ENCODE peak calls at places on chromosomes 3 and 15, in nine cellular contexts. I is WTC11, K is A549, Y is mesothelial cell of epicardium, E is left ventricle myocardium inferior, W is MM.1S, A is mucosa of descending colon, L is upper lobe of right lung, N is ovary. R is an unnamed sample.
A peak's percentile ranks its signal among the peaks of the same experiment; 100 is the strongest.

GRCh38 chr15:78131295-78132021 is at the start of gene CIB2:
- DNase-seq in L (peak; percentile 86), N (peak; percentile 88), K (peak; percentile 71), Y (peak; percentile 77), W (peak; percentile 57), I (peak; percentile 82), E (peak; percentile 75), A (peak; percentile 82), R (no peak)

GRCh38 chr15:59594493-59594942 is 17.1 kb upstream of the GCNT3 start:
- DNase-seq in A (no peak), W (no peak), I (no peak), L (no peak), Y (no peak), N (no peak), K (peak; percentile 98), E (no peak), R (no peak)

GRCh38 chr15:101445562-101446526 is 43.7 kb downstream of the PCSK6 start:
- DNase-seq in A (no peak), Y (no peak), K (peak; percentile 22), L (no peak), W (no peak), E (peak; percentile 87), N (no peak), I (no peak), R (no peak)

GRCh38 chr3:161266731-161267150 is 45.6 kb downstream of the NMD3 start:
- DNase-seq in E (no peak), A (no peak), I (no peak), W (no peak), N (no peak), L (no peak), Y (no peak), K (peak; percentile 22), R (no peak)

GRCh38 chr3:64272271-64272670 is 47.0 kb upstream of the PRICKLE2 start:
- DNase-seq in W (no peak), A (no peak), L (no peak), K (no peak), N (no peak), Y (no peak), I (no peak), E (no peak), R (no peak)

GRCh38 chr3:27910456-27910855 is 188.3 kb upstream of the EOMES start:
- DNase-seq in K (no peak), W (no peak), E (no peak), A (no peak), N (no peak), L (no peak), Y (no peak), I (no peak), R (no peak)

GRCh38 chr3:5092018-5092417 is 30.1 kb upstream of the ARL8B start:
- DNase-seq in W (no peak), I (no peak), E (no peak), N (no peak), L (no peak), K (no peak), A (no peak), Y (no peak), R (no peak)

GRCh38 chr3:47780727-47781325 is 867 bp downstream of the SMARCC1 start:
- DNase-seq in A (no peak), N (no peak), E (no peak), L (no peak), W (no peak), I (no peak), Y (no peak), K (peak; percentile 31), R (no peak)

GRCh38 chr15:27272446-27272845 is 301.5 kb downstream of the GABRG3 start:
- DNase-seq in A (no peak), K (no peak), N (no peak), L (no peak), I (no peak), W (no peak), E (no peak), Y (no peak), R (no peak)

GRCh38 chr3:146161725-146162047 is 702 bp upstream of the PLOD2 start:
- DNase-seq in I (no peak), E (peak; percentile 33), W (no peak), L (no peak), Y (no peak), K (peak; percentile 46), N (peak; percentile 66), A (peak; percentile 45), R (no peak)

GRCh38 chr15:98657721-98658120 is 9.4 kb downstream of the IGF1R start:
- DNase-seq in N (no peak), I (no peak), K (no peak), A (no peak), Y (no peak), L (no peak), E (no peak), W (no peak), R (no peak)

GRCh38 chr3:58518304-58518789 is 18.6 kb downstream of the ACOX2 start:
- DNase-seq in L (no peak), I (no peak), E (no peak), N (no peak), Y (no peak), K (no peak), W (no peak), A (no peak), R (no peak)

GRCh38 chr15:65323071-65323511 is 18.6 kb downstream of the RNU5B-1 start:
- DNase-seq in N (peak; percentile 75), K (no peak), L (no peak), A (no peak), E (peak; percentile 77), Y (no peak), W (no peak), I (no peak), R (no peak)

GRCh38 chr3:112133606-112134334 is 722 bp upstream of the GCSAM start:
- DNase-seq in A (no peak), I (no peak), N (no peak), L (no peak), W (no peak), E (no peak), K (no peak), Y (no peak), R (no peak)

GRCh38 chr3:112136046-112136445 is 3.0 kb upstream of the GCSAM start:
- DNase-seq in I (no peak), W (no peak), E (no peak), Y (no peak), L (no peak), A (no peak), N (no peak), K (no peak), R (no peak)

GRCh38 chr3:112134335-112135124 is 1.5 kb upstream of the GCSAM start:
- DNase-seq in L (no peak), W (peak; percentile 63), A (no peak), I (no peak), N (no peak), E (no peak), K (no peak), Y (no peak), R (no peak)

GRCh38 chr3:112140584-112140983 is 7.5 kb upstream of the GCSAM start:
- DNase-seq in N (no peak), E (no peak), Y (no peak), K (no peak), W (no peak), I (no peak), A (no peak), L (no peak), R (no peak)

GRCh38 chr3:112136959-112137693 is 4.1 kb upstream of the GCSAM start:
- DNase-seq in N (no peak), W (peak; percentile 70), I (peak; percentile 36), L (no peak), A (no peak), K (peak; percentile 65), Y (no peak), E (no peak), R (no peak)
- TF ChIP-seq CTCF in N (no peak), W (peak; percentile 80), I (no peak), L (peak; percentile 46), A (peak; percentile 24), K (peak; percentile 71), Y (no peak), E (peak; percentile 64), R (peak; percentile 83)

DNA sequence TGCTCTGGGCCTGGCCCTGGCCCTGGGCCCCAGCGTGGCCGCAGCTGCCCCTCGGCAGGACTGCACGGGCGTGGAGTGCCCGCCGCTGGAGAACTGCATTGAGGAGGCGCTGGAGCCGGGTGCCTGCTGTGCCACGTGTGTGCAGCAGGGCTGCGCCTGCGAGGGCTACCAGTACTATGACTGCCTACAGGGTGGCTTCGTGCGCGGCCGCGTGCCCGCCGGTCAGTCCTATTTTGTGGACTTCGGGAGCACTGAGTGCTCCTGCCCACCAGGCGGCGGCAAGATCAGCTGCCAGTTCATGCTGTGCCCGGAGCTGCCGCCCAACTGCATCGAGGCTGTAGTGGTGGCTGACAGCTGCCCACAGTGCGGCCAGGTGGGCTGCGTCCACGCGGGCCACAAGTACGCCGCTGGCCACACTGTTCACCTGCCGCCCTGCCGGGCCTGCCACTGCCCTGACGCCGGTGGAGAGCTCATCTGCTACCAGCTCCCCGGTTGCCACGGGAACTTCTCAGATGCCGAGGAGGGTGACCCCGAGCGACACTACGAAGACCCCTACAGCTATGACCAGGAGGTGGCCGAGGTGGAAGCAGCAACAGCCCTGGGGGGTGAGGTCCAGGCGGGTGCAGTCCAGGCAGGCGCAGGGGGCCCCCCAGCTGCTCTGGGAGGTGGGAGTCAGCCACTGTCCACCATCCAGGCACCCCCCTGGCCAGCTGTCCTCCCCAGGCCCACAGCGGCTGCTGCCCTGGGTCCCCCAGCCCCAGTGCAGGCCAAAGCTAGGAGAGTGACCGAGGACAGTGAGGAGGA is 21.7 kb downstream of the FBLN2 start:
- DNase-seq in W (no peak), E (no peak), I (no peak), N (no peak), A (no peak), L (no peak), K (peak; percentile 10), Y (no peak), R (peak; percentile 93)
- TF ChIP-seq CTCF in W (no peak), E (no peak), I (no peak), N (no peak), A (no peak), L (no peak), K (no peak), Y (no peak), R (no peak)

DNA sequence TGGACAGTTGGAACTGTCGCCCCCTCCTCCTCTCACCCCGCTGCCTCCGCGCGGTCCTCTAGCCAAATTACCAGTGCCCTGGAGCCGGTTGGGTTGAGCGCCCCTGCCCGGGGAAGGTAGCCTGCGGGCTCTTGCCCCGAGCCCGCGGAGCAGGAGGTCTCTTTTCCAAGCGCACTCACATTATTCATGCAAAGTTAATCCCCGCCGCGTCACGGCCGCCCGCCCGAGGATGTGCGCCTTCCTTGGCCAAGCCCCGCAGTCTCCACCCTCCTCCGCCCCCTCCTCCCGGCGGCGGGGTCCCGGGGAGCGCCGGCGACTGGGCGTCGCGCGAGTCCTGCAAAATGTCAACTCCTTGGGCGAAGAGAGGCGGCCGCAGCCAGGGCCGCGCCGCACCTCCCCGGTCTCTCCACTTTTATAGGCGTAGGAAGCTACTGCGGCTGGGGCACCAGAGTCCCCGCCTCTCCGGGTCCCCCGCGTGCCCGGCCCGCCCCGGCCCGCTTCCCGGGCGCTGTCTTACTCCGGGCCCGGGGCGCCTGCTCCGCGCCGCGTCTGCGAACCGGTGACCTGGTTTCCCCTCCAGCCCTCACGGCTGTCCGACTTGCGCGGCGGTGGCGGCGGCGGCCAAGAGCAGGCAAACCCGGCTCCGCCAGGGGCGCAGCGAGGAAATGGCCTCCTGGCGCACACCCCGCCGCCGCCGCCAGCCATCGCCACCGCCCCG is at the start of gene THRB:
- DNase-seq in E (peak; percentile 79), A (peak; percentile 80), Y (peak; percentile 38), N (peak; percentile 66), I (peak; percentile 77), K (peak; percentile 70), W (peak; percentile 60), L (peak; percentile 89), R (peak; percentile 87)
- TF ChIP-seq CTCF in E (peak; percentile 56), A (peak; percentile 9), Y (peak; percentile 33), N (peak; percentile 28), I (no peak), K (peak; percentile 22), W (peak; percentile 27), L (peak; percentile 33), R (peak; percentile 72)

GRCh38 chr3:68211637-68212036 is 557.2 kb upstream of the SUCLG2 start:
- DNase-seq in K (no peak), A (no peak), N (no peak), L (no peak), W (no peak), I (no peak), Y (no peak), E (no peak), R (no peak)
- TF ChIP-seq CTCF in K (no peak), A (no peak), N (no peak), L (no peak), W (no peak), I (no peak), Y (no peak), E (no peak), R (no peak)

R was measured in chondrocyte.